ENCODE peak calls at places on chromosomes 11 and 22, in four cellular contexts. N is GM03348, A is GOT3, M is hepatic stellate cell. Q is an unnamed sample.

GRCh38 chr11:69912161-69912910 is 93.1 kb upstream of the FGF3 start:
- DNase-seq in N (no peak), A (no peak), M (no peak), Q (peak)

GRCh38 chr11:6438979-6439571 is 1.7 kb downstream of the HPX start:
- DNase-seq in N (peak), A (no peak), M (peak), Q (no peak)

GRCh38 chr11:68271023-68271780 is 571 bp downstream of the C11orf24 start:
- DNase-seq in N (peak), A (peak), M (peak), Q (peak)

GRCh38 chr22:35154937-35155387 is 89.0 kb downstream of the ISX start:
- DNase-seq in N (peak), A (peak), M (peak), Q (no peak)

GRCh38 chr22:36546932-36547331 is 18.0 kb upstream of the EIF3D start:
- DNase-seq in N (peak), A (no peak), M (peak), Q (peak)

GRCh38 chr11:112302226-112302868 is 41.7 kb upstream of the PLET1 start:
- DNase-seq in N (peak), A (no peak), M (no peak), Q (no peak)

GRCh38 chr11:134761926-134762247 is 349.8 kb upstream of the B3GAT1 start:
- DNase-seq in N (no peak), A (no peak), M (no peak), Q (no peak)

GRCh38 chr11:79243412-79244174 is 197.2 kb downstream of the TENM4 start:
- DNase-seq in N (no peak), A (no peak), M (no peak), Q (no peak)

GRCh38 chr11:23112987-23113886 is 253.0 kb upstream of the CCDC179 start:
- DNase-seq in N (peak), A (no peak), M (peak), Q (no peak)

GRCh38 chr11:69027704-69028372 is 14.8 kb upstream of the MRGPRF start:
- DNase-seq in N (peak), A (no peak), M (no peak), Q (no peak)

GRCh38 chr22:23827351-23827995 is 11.3 kb downstream of the DERL3 start:
- DNase-seq in N (no peak), A (no peak), M (no peak), Q (no peak)